ENCODE peak calls at places on chromosomes 2 and 18, in four cellular contexts. B is H1, P is SK-N-SH, U is K562. J is an unnamed sample.

GRCh38 chr18:9612215-9612830 is 2.0 kb downstream of the PPP4R1 start:
- DNase-seq in B (no peak), P (peak; percentile 66), U (no peak), J (no peak)

GRCh38 chr2:32009479-32010256 is 1.1 kb downstream of the MEMO1 start:
- DNase-seq in B (peak; percentile 57), P (peak; percentile 81), U (peak; percentile 67), J (no peak)

GRCh38 chr2:188474316-188474715 is 182.6 kb downstream of the GULP1 start:
- DNase-seq in B (no peak), P (no peak), U (no peak), J (no peak)

GRCh38 chr2:85741811-85742507 is 11.8 kb upstream of the ATOH8 start:
- DNase-seq in B (no peak), P (peak; percentile 77), U (no peak), J (no peak)

GRCh38 chr2:8659092-8659734 is 22.6 kb upstream of the ID2 start:
- DNase-seq in B (no peak), P (peak; percentile 52), U (no peak), J (no peak)

GRCh38 chr2:9222246-9222898 is 15.8 kb downstream of the ASAP2 start:
- DNase-seq in B (peak; percentile 29), P (no peak), U (no peak), J (no peak)

GRCh38 chr2:237553959-237554358 is 12.4 kb upstream of the PRLH start:
- DNase-seq in B (no peak), P (no peak), U (no peak), J (no peak)

GRCh38 chr2:85921659-85922058 is 32.9 kb upstream of the ST3GAL5 start:
- DNase-seq in B (no peak), P (no peak), U (peak; percentile 43), J (no peak)

GRCh38 chr2:39696072-39696471 is 30.4 kb downstream of the TMEM178A start:
- DNase-seq in B (no peak), P (no peak), U (no peak), J (no peak)

GRCh38 chr18:77063256-77063655 is 69.3 kb downstream of the MBP start:
- DNase-seq in B (no peak), P (no peak), U (no peak), J (peak; percentile 69)

GRCh38 chr18:48165104-48165866 is 234.8 kb upstream of the SMAD2 start:
- DNase-seq in B (no peak), P (no peak), U (no peak), J (no peak)

GRCh38 chr18:12652861-12653401 is 5.0 kb downstream of the SPIRE1 start:
- DNase-seq in B (no peak), P (peak; percentile 56), U (no peak), J (no peak)

GRCh38 chr2:147739531-147739930 is 105.3 kb upstream of the ACVR2A start:
- DNase-seq in B (no peak), P (no peak), U (no peak), J (no peak)

GRCh38 chr2:58271826-58272225 is 30.7 kb upstream of the FANCL start:
- DNase-seq in B (no peak), P (no peak), U (no peak), J (no peak)

GRCh38 chr2:12456293-12457151 is 260.2 kb upstream of the TRIB2 start:
- DNase-seq in B (no peak), P (no peak), U (peak; percentile 78), J (peak; percentile 3)

GRCh38 chr18:51480562-51481261 is 283.2 kb upstream of the MEX3C start:
- DNase-seq in B (no peak), P (no peak), U (no peak), J (no peak)

GRCh38 chr18:9477509-9477908 is 2.2 kb downstream of the RALBP1 start:
- DNase-seq in B (no peak), P (no peak), U (no peak), J (no peak)

GRCh38 chr18:65146615-65147014 is 604.2 kb upstream of the CDH7 start:
- DNase-seq in B (no peak), P (no peak), U (no peak), J (no peak)

GRCh38 chr2:71235930-71236587 is 9.2 kb upstream of the PAIP2B start:
- DNase-seq in B (peak; percentile 55), P (no peak), U (no peak), J (no peak)

GRCh38 chr18:70256994-70257393 is 31.9 kb upstream of the SOCS6 start:
- DNase-seq in B (no peak), P (no peak), U (no peak), J (no peak)

GRCh38 chr2:206989306-206989705 is 50.0 kb downstream of the CPO start:
- DNase-seq in B (peak; percentile 61), P (peak; percentile 37), U (peak; percentile 45), J (no peak)

GRCh38 chr2:112680666-112681101 is 34.9 kb downstream of the SLC20A1 start:
- DNase-seq in B (no peak), P (no peak), U (no peak), J (no peak)

GRCh38 chr2:112682101-112682500 is 36.4 kb downstream of the SLC20A1 start:
- DNase-seq in B (no peak), P (no peak), U (no peak), J (no peak)

GRCh38 chr2:112684415-112684775 is 36.4 kb upstream of the NT5DC4 start:
- DNase-seq in B (no peak), P (no peak), U (no peak), J (no peak)

GRCh38 chr2:112683550-112684414 is 37.0 kb upstream of the NT5DC4 start:
- DNase-seq in B (no peak), P (no peak), U (peak; percentile 94), J (no peak)

DNA sequence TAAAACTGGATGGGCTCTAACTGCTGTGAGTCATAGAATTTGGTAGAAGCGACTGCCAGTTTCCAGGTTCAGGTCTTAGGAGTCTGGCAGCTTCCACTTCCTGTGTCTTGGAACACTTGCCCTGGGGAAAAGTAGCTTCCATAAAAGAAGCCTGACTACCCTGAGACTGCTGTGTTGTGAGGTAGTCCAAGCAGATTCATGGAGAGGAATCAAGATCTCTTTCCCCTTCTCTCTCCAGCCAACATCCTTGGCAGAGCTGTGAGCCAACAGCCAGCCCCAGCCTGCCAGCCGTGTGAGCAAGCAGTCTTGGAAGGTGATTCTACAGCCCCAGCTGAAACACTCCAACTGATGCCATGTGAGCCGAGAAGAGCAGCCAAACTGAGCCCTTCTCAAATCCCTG is 33.7 kb downstream of the SLC20A1 start:
- DNase-seq in B (no peak), P (no peak), U (no peak), J (no peak)
- TF ChIP-seq NRF1 in B (no peak), P (no peak), U (no peak), J (no peak)

DNA sequence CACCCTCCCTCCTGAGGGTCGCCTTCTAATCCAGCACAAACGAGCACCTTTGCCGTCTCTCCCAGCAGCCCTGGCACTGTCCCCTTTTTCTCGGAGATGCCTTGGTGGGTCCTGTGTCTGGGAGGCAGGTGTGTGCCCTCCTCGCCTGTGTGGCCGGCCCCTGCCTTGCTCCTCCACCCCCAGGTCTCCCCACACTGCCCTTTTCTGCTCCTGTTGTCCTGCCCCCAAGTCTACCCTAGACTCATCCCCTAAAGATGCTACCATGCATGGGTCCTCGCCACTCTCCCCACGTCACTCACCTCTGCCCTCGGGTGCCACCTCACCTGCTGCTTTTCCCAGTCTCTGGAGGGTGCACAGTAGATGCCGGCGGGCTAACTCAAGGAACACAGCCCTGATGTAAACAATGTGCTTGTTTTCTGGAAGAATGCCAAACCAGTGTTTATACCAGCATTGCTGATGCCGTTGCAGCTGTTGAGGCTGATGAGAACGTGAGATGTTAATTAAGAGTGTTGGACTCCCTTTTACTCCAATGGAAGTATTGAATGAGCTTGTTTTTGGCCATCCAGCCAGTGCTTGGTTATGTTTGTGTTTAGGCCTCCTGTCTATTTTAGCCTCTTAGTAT is 223.1 kb downstream of the AGAP1 start:
- DNase-seq in B (no peak), P (peak; percentile 59), U (no peak), J (no peak)
- TF ChIP-seq NRF1 in B (no peak), P (no peak), U (no peak), J (no peak)

GRCh38 chr2:199428291-199428690 is 29.4 kb downstream of the SATB2 start:
- DNase-seq in B (no peak), P (no peak), U (no peak), J (no peak)

GRCh38 chr2:199434555-199434954 is 23.2 kb downstream of the SATB2 start:
- DNase-seq in B (no peak), P (no peak), U (no peak), J (no peak)

GRCh38 chr2:199433204-199433832 is 24.4 kb downstream of the SATB2 start:
- DNase-seq in B (no peak), P (no peak), U (no peak), J (no peak)

GRCh38 chr2:199430219-199430618 is 27.5 kb downstream of the SATB2 start:
- DNase-seq in B (no peak), P (no peak), U (no peak), J (no peak)

DNA sequence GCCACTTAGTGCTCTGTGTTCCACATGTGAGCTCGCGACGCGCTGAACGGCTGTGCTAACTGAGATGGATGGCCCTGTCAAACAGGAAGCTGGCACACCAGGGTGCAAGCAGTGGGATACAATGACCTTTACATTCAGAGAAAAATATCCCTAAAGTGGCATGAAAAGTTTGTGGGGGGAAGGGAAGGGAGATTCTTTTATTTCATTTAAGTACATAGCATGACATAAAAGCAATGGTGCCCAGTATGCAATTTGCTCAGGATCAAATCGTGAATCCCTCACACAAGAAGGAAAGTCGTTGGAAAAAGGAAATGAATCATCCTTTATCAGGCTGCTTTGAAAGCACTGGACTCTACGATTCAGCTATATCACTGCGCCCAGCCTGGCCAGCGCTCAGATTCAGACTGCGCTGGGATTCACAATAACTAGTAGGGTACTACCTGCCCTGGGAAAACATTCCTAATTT is 26.0 kb downstream of the SATB2 start:
- DNase-seq in B (no peak), P (no peak), U (no peak), J (no peak)
- TF ChIP-seq NRF1 in B (no peak), P (no peak), U (no peak), J (no peak)

DNA sequence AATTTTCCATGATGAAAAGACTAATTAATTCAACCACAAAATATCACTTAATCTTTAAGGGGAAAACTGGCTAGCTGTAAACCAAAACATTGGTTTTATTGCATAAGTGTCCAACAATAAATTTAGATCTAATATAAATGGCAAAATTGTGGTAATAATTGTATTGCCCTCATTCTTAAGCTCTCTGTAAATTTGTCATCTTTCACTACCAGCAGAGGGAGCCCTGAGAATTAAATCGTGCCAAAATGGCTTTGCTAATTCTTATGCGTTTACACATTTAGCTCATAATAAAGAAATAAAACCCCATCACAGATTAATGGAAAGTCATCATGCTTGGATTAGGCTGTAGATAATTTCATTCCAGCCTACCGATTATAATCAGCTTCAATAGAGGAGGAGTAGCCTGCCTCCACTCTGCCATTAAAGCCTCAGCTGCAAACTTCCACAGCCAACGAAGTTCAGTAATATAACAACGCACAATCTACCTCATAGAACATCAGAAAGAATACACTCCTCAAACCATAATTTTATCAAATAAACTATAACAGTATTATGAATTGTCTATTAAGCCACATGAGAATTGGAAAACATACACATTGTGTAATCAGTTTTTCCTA is 70.0 kb upstream of the ATP5MC3 start:
- DNase-seq in B (no peak), P (peak; percentile 40), U (peak; percentile 13), J (no peak)
- TF ChIP-seq NRF1 in B (no peak), P (no peak), U (no peak), J (no peak)

J was measured in GM12878.